ENCODE peak calls at places on chromosomes 7 and 10, in eight cellular contexts. K is kidney epithelial cell; P is CD8-positive, alpha-beta memory T cell; N is CD8-positive, alpha-beta T cell; D is right cardiac atrium; J is fibroblast of the aortic adventitia; T is foreskin fibroblast; S is esophagus muscularis mucosa. M is an unnamed sample.
A peak's percentile ranks its signal among the peaks of the same experiment; 100 is the strongest.

GRCh38 chr7:6165075-6165474 is 107.3 kb downstream of the CYTH3 start:
- DNase-seq in J (no peak), N (no peak), S (no peak), T (no peak), K (no peak), P (no peak), D (no peak), M (no peak)

GRCh38 chr10:22071332-22071731 is 67.8 kb upstream of the DNAJC1 start:
- DNase-seq in J (no peak), D (no peak), P (no peak), S (no peak), K (no peak), N (no peak), T (no peak), M (no peak)

GRCh38 chr10:48509974-48510692 is 94.7 kb downstream of the ARHGAP22 start:
- DNase-seq in P (no peak), T (no peak), S (no peak), K (no peak), D (no peak), N (peak; percentile 47), J (no peak), M (no peak)

GRCh38 chr7:93719546-93719945 is 145.0 kb upstream of the CALCR start:
- DNase-seq in D (no peak), J (peak; percentile 49), K (peak; percentile 86), P (no peak), T (peak; percentile 15), S (no peak), N (no peak), M (no peak)

GRCh38 chr7:40755438-40755837 is 620.6 kb downstream of the SUGCT start:
- DNase-seq in J (peak; percentile 13), D (no peak), S (no peak), K (no peak), P (no peak), T (no peak), N (no peak), M (peak; percentile 28)

GRCh38 chr7:43758861-43759683 is 592 bp downstream of the BLVRA start:
- DNase-seq in N (peak; percentile 57), P (peak; percentile 35), D (peak; percentile 35), J (peak; percentile 40), T (no peak), K (no peak), S (peak; percentile 92), M (peak; percentile 21)

GRCh38 chr10:78600740-78601139 is 468.0 kb upstream of the ZMIZ1 start:
- DNase-seq in J (peak; percentile 35), P (no peak), D (no peak), K (no peak), T (no peak), N (peak; percentile 9), S (no peak), M (peak; percentile 25)

GRCh38 chr7:151897201-151897711 is 20.3 kb upstream of the PRKAG2 start:
- DNase-seq in T (no peak), N (no peak), J (no peak), P (no peak), D (no peak), K (no peak), S (no peak), M (peak; percentile 42)

GRCh38 chr7:155066417-155066950 is 3.6 kb upstream of the HTR5A start:
- DNase-seq in D (no peak), S (no peak), P (no peak), K (no peak), T (peak; percentile 70), J (peak; percentile 79), N (no peak), M (no peak)

GRCh38 chr10:93062499-93063216 is 2.1 kb downstream of the CYP26C1 start:
- DNase-seq in K (no peak), N (no peak), T (no peak), D (no peak), S (no peak), J (peak; percentile 45), P (peak; percentile 5), M (peak; percentile 33)

GRCh38 chr10:110138197-110138812 is 69.1 kb upstream of the MXI1 start:
- DNase-seq in D (no peak), J (peak; percentile 79), S (no peak), K (no peak), T (peak; percentile 22), N (no peak), P (no peak), M (peak; percentile 68)

GRCh38 chr10:45353176-45353575 is 20.8 kb upstream of the ALOX5 start:
- DNase-seq in J (no peak), T (no peak), S (no peak), P (no peak), K (no peak), D (no peak), N (no peak), M (no peak)

GRCh38 chr7:123218866-123219265 is 19.1 kb upstream of the SLC13A1 start:
- DNase-seq in K (no peak), P (no peak), D (no peak), S (no peak), J (peak; percentile 8), N (no peak), T (no peak), M (no peak)

GRCh38 chr7:137335814-137336213 is 7.7 kb downstream of the PTN start:
- DNase-seq in J (no peak), S (no peak), P (no peak), T (no peak), K (peak; percentile 16), D (no peak), N (no peak), M (no peak)

GRCh38 chr7:56105508-56105907 is 768 bp downstream of the CHCHD2 start:
- DNase-seq in P (peak; percentile 9), T (peak; percentile 79), K (peak; percentile 55), J (peak; percentile 77), D (no peak), S (no peak), N (no peak), M (peak; percentile 71)

GRCh38 chr7:40507166-40507565 is 372.4 kb downstream of the SUGCT start:
- DNase-seq in K (no peak), T (no peak), D (no peak), S (no peak), J (no peak), N (no peak), P (no peak), M (peak; percentile 42)

DNA sequence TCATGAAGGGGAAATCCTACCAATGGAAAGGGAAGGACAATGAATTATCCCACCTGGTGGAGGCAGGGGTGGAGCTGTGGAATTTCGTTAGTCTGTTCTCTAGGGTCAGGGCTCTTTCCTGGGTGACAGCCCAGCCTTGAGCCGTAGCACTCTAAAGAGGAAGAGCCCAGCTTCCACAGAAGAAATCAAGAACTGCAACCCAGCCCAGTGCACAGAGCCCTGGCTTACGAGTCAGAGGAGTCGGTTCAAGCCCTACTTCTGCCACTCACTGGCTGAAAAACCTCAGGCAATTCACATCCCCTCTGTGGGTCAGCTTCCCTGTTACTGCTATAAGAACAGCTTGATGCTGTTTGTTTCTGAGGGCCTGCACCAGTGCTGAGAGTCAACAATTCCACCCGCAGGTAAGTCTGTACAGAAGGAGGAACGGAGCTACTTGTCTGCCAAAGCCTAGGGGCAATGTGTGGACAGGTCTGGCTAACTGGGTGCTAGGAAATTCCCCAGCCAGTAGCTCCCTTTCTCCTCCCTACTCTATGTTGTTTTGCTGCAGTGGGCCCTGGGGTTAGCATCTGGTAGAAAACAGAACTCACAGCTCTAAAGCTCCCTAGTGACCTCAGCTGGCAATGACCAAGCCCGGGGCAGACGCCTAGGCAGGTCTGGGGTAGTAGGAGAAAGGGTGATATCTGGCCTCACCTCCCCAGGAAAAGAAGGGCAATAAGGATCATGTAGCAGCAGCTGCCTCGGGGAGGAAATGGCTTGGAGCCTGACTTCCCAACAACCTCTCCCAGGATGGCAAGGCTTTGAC is 3.3 kb downstream of the AVPI1 start:
- DNase-seq in S (no peak), K (no peak), J (peak; percentile 55), T (peak; percentile 70), N (no peak), P (no peak), D (no peak), M (peak; percentile 66)
- H3K4me3 ChIP-seq in S (peak overlapping the region; percentile 76), K (no peak overlapping the region), J (peak overlapping the region; percentile 96), T (peak overlapping the region; percentile 84), N (no peak overlapping the region), P (no peak overlapping the region), D (peak overlapping the region; percentile 19), M (peak overlapping the region; percentile 85)

GRCh38 chr10:100734295-100735086 is 10.9 kb upstream of the PAX2 start:
- DNase-seq in D (no peak), J (no peak), P (no peak), K (no peak), S (no peak), T (no peak), N (no peak), M (no peak)
- H3K4me3 ChIP-seq in D (no peak overlapping the region), J (no peak overlapping the region), P (no peak overlapping the region), K (no peak overlapping the region), S (no peak overlapping the region), T (no peak overlapping the region), N (no peak overlapping the region), M (no peak overlapping the region)

GRCh38 chr10:94757916-94758315 is 4.6 kb upstream of the CYP2C19 start:
- DNase-seq in S (no peak), P (no peak), J (no peak), K (no peak), T (no peak), D (no peak), N (no peak), M (no peak)

GRCh38 chr10:94762393-94762792 is at the start of gene CYP2C19:
- DNase-seq in P (no peak), D (no peak), J (no peak), K (no peak), S (no peak), N (no peak), T (no peak), M (peak; percentile 87)

DNA sequence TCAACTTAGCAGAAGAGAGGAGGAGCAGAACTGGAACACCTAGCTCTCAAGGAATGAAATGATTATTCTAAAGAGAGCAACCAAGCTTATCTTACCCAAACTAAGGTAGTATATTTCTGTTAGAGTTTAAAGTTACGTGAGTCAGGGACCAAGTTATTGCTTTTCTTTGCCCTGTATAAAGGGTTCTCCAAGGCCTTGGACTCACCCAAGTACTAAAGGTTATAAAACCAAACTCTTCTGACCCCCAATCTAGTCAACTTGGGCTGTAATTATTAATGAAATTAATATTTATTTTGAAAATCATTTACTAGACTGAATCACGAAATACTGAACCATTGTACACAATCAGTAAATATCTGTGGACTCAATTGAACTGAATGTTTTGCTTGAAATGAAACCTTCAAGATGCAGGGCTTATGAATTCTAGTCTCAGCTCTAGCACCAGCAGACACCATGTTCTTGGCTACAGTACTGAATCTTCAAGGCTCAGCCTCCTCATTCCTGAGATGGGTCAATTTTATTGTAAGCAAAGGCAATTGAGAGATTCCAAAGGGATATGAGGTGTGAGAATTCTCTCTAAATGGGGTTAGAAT is 1.8 kb upstream of the CYP2C19 start:
- DNase-seq in K (no peak), T (no peak), D (no peak), J (no peak), N (no peak), P (no peak), S (no peak), M (peak; percentile 85)
- H3K4me3 ChIP-seq in K (no peak overlapping the region), T (no peak overlapping the region), D (no peak overlapping the region), J (no peak overlapping the region), N (no peak overlapping the region), P (no peak overlapping the region), S (no peak overlapping the region), M (no peak overlapping the region)

GRCh38 chr7:128783143-128783799 is 7.7 kb upstream of the OPN1SW start:
- DNase-seq in T (peak; percentile 84), D (peak; percentile 84), J (peak; percentile 93), N (no peak), P (no peak), S (peak; percentile 94), K (no peak), M (no peak)
- H3K4me3 ChIP-seq in T (no peak overlapping the region), D (no peak overlapping the region), J (no peak overlapping the region), N (no peak overlapping the region), P (no peak overlapping the region), S (no peak overlapping the region), K (no peak overlapping the region), M (no peak overlapping the region)

GRCh38 chr7:104926189-104926904 is 87.7 kb upstream of the KMT2E start:
- DNase-seq in N (no peak), T (no peak), S (no peak), K (peak; percentile 49), J (no peak), P (no peak), D (no peak), M (peak; percentile 55)
- H3K4me3 ChIP-seq in N (no peak overlapping the region), T (no peak overlapping the region), S (no peak overlapping the region), K (peak overlapping the region; percentile 35), J (no peak overlapping the region), P (no peak overlapping the region), D (no peak overlapping the region), M (no peak overlapping the region)